ENCODE peak calls at places on chromosomes 13 and 19, in eight cellular contexts. U, W, K, T, R, M, Z and V are unnamed samples.

GRCh38 chr19:46717034-46717715 is at the start of gene PRKD2:
- DNase-seq in U (peak), W (peak), K (peak), T (peak), R (peak), M (peak), Z (no peak), V (peak)

GRCh38 chr13:99103536-99103935 is 97.1 kb upstream of the UBAC2 start:
- DNase-seq in U (no peak), W (no peak), K (no peak), T (no peak), R (no peak), M (no peak), Z (no peak), V (no peak)

GRCh38 chr19:30665449-30665848 is 293.3 kb downstream of the ZNF536 start:
- DNase-seq in U (no peak), W (no peak), K (no peak), T (no peak), R (no peak), M (no peak), Z (no peak), V (no peak)

GRCh38 chr19:40530091-40530901 is 46.4 kb upstream of the SHKBP1 start:
- DNase-seq in U (no peak), W (peak), K (peak), T (peak), R (no peak), M (no peak), Z (no peak), V (peak)

GRCh38 chr19:53977991-53978731 is 13.3 kb upstream of the CACNG6 start:
- DNase-seq in U (peak), W (peak), K (no peak), T (peak), R (no peak), M (peak), Z (no peak), V (peak)

GRCh38 chr19:57302020-57302465 is 18.2 kb upstream of the ZNF543 start:
- DNase-seq in U (peak), W (peak), K (no peak), T (no peak), R (no peak), M (no peak), Z (no peak), V (peak)

GRCh38 chr19:55820037-55820436 is 11.8 kb downstream of the NLRP11 start:
- DNase-seq in U (no peak), W (no peak), K (no peak), T (no peak), R (no peak), M (no peak), Z (no peak), V (no peak)

GRCh38 chr13:81171065-81171647 is 830.2 kb upstream of the SPRY2 start:
- DNase-seq in U (no peak), W (no peak), K (no peak), T (no peak), R (no peak), M (no peak), Z (no peak), V (peak)

GRCh38 chr13:30340367-30341184 is 33.2 kb upstream of the KATNAL1 start:
- DNase-seq in U (peak), W (peak), K (peak), T (peak), R (no peak), M (peak), Z (no peak), V (peak)

GRCh38 chr13:31978021-31978420 is 53.6 kb upstream of the FRY start:
- DNase-seq in U (no peak), W (peak), K (no peak), T (no peak), R (no peak), M (no peak), Z (no peak), V (no peak)

GRCh38 chr13:44051923-44052322 is 172.2 kb downstream of the LACC1 start:
- DNase-seq in U (no peak), W (no peak), K (no peak), T (no peak), R (no peak), M (no peak), Z (no peak), V (no peak)

GRCh38 chr19:55340144-55340783 is 588 bp downstream of the KMT5C start:
- DNase-seq in U (no peak), W (no peak), K (peak), T (no peak), R (peak), M (no peak), Z (no peak), V (peak)

GRCh38 chr19:57830071-57830602 is at the start of gene ZNF587B:
- DNase-seq in U (peak), W (peak), K (peak), T (peak), R (peak), M (peak), Z (no peak), V (peak)

GRCh38 chr13:66965146-66965545 is 265.0 kb downstream of the PCDH9 start:
- DNase-seq in U (no peak), W (no peak), K (no peak), T (no peak), R (no peak), M (no peak), Z (no peak), V (no peak)

GRCh38 chr13:105202384-105202783 is 1333.1 kb downstream of the EFNB2 start:
- DNase-seq in U (peak), W (no peak), K (no peak), T (no peak), R (no peak), M (no peak), Z (no peak), V (no peak)

GRCh38 chr13:32587774-32588165 is 1.5 kb downstream of the PDS5B start:
- DNase-seq in U (no peak), W (no peak), K (no peak), T (no peak), R (no peak), M (no peak), Z (no peak), V (no peak)

GRCh38 chr19:6971366-6971765 is 49.9 kb downstream of the MBD3L2B start:
- DNase-seq in U (no peak), W (no peak), K (no peak), T (no peak), R (no peak), M (no peak), Z (no peak), V (no peak)

GRCh38 chr13:27619093-27619705 is 1.1 kb downstream of the LNX2 start:
- DNase-seq in U (no peak), W (peak), K (no peak), T (no peak), R (no peak), M (no peak), Z (no peak), V (peak)

GRCh38 chr13:113065406-113066141 is 40.0 kb upstream of the F7 start:
- DNase-seq in U (no peak), W (no peak), K (no peak), T (no peak), R (no peak), M (no peak), Z (no peak), V (no peak)

GRCh38 chr19:2426661-2427322 is 594 bp downstream of the TIMM13 start:
- DNase-seq in U (peak), W (peak), K (peak), T (peak), R (peak), M (peak), Z (no peak), V (peak)
- TF ChIP-seq POLR2A in U (no peak), W (no peak), K (no peak), T (no peak), R (no peak), M (no peak), Z (no peak), V (no peak)

GRCh38 chr19:42216653-42217521 is 590 bp downstream of the DEDD2 start:
- DNase-seq in U (peak), W (peak), K (peak), T (peak), R (peak), M (peak), Z (no peak), V (peak)

GRCh38 chr19:42220751-42221097 is 612 bp downstream of the ZNF526 start:
- DNase-seq in U (no peak), W (no peak), K (no peak), T (no peak), R (no peak), M (no peak), Z (no peak), V (no peak)

GRCh38 chr19:42214810-42215209 is 2.7 kb downstream of the DEDD2 start:
- DNase-seq in U (no peak), W (no peak), K (no peak), T (no peak), R (no peak), M (no peak), Z (no peak), V (no peak)

GRCh38 chr19:42219812-42220750 is at the start of gene ZNF526:
- DNase-seq in U (peak), W (peak), K (peak), T (peak), R (peak), M (peak), Z (peak), V (peak)

GRCh38 chr19:42217522-42218442 is at the start of gene DEDD2:
- DNase-seq in U (peak), W (peak), K (peak), T (peak), R (peak), M (peak), Z (peak), V (peak)
- TF ChIP-seq POLR2A in U (peak), W (peak), K (peak), T (peak), R (peak), M (peak), Z (peak), V (peak)

GRCh38 chr13:75760182-75760981 is 124.3 kb downstream of the LMO7 start:
- DNase-seq in U (no peak), W (peak), K (no peak), T (peak), R (no peak), M (no peak), Z (no peak), V (no peak)
- TF ChIP-seq POLR2A in U (no peak), W (peak), K (no peak), T (peak), R (no peak), M (no peak), Z (no peak), V (no peak)

GRCh38 chr19:32881766-32882165 is 12.2 kb upstream of the SLC7A9 start:
- DNase-seq in U (no peak), W (no peak), K (no peak), T (no peak), R (peak), M (peak), Z (no peak), V (no peak)
- TF ChIP-seq POLR2A in U (no peak), W (no peak), K (no peak), T (no peak), R (no peak), M (no peak), Z (no peak), V (no peak)

GRCh38 chr19:45079911-45080469 is 930 bp downstream of the GEMIN7 start:
- DNase-seq in U (no peak), W (no peak), K (no peak), T (no peak), R (no peak), M (no peak), Z (no peak), V (peak)

GRCh38 chr19:45078390-45079062 is 534 bp upstream of the GEMIN7 start:
- DNase-seq in U (no peak), W (no peak), K (no peak), T (no peak), R (no peak), M (no peak), Z (no peak), V (no peak)

GRCh38 chr19:45076851-45077730 is 813 bp upstream of the ZNF296 start:
- DNase-seq in U (no peak), W (no peak), K (no peak), T (no peak), R (no peak), M (no peak), Z (no peak), V (no peak)

GRCh38 chr19:45082170-45082569 is 3.1 kb downstream of the GEMIN7 start:
- DNase-seq in U (no peak), W (no peak), K (no peak), T (no peak), R (no peak), M (no peak), Z (no peak), V (no peak)

DNA sequence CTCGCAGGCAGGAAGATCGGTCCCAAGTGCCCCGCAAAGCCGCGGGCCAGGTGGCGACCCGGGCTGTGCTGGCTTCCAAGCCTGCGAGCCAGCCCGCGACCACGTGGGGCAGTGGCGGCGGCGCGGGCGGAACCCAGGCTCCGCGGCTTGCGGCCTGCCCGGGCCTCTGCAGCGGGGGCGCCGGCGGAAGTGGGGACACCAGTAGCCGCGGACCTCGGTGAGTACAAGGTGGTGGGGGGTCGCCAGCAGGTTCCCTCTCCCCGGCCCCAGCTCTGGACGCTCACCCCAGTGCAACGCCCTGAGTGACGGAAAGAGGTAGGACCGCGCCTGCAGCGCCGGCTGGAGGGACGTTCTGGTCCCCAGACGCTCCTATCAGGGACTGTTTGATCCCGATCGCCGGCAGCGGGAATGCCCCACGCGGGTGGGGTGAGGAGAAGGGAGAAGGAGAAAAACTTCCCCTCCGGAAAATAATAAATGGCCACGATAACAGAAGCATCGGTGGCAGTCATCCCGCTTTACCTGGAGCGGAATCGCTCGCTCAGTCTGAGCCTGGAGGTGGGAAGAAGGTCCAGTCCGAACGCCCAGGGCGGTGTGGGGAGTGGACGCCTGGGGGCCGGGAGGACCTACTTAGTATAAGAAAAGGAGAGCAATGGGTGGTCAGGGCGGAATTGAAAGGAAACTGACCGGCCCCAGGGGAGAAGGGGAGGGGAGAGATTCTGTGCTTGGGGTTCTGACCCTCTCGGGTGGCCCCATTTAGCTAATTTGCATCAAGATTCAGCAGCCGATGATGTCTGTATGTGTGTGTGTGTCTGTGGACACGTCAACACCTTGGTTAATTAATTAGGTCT is at the start of gene GEMIN7:
- DNase-seq in U (peak), W (peak), K (peak), T (peak), R (peak), M (peak), Z (peak), V (peak)
- TF ChIP-seq POLR2A in U (peak), W (no peak), K (peak), T (peak), R (no peak), M (no peak), Z (peak), V (peak)

GRCh38 chr19:45423589-45424190 is at the start of gene ERCC1:
- DNase-seq in U (peak), W (peak), K (peak), T (peak), R (peak), M (no peak), Z (peak), V (peak)
- TF ChIP-seq POLR2A in U (peak), W (no peak), K (peak), T (peak), R (peak), M (no peak), Z (peak), V (peak)

GRCh38 chr19:35331551-35332214 is 2.7 kb downstream of the CD22 start:
- DNase-seq in U (no peak), W (no peak), K (no peak), T (no peak), R (no peak), M (no peak), Z (no peak), V (no peak)

GRCh38 chr19:35332817-35333216 is 3.8 kb downstream of the CD22 start:
- DNase-seq in U (no peak), W (no peak), K (no peak), T (no peak), R (peak), M (no peak), Z (no peak), V (no peak)

GRCh38 chr19:35329323-35329722 is 336 bp downstream of the CD22 start:
- DNase-seq in U (no peak), W (no peak), K (no peak), T (no peak), R (no peak), M (no peak), Z (no peak), V (no peak)

GRCh38 chr19:35328851-35329285 is at the start of gene CD22:
- DNase-seq in U (no peak), W (no peak), K (no peak), T (no peak), R (peak), M (no peak), Z (peak), V (no peak)

GRCh38 chr19:35330475-35330874 is 1.5 kb downstream of the CD22 start:
- DNase-seq in U (no peak), W (no peak), K (no peak), T (no peak), R (peak), M (no peak), Z (peak), V (no peak)
- TF ChIP-seq POLR2A in U (no peak), W (no peak), K (no peak), T (no peak), R (peak), M (no peak), Z (peak), V (no peak)

DNA sequence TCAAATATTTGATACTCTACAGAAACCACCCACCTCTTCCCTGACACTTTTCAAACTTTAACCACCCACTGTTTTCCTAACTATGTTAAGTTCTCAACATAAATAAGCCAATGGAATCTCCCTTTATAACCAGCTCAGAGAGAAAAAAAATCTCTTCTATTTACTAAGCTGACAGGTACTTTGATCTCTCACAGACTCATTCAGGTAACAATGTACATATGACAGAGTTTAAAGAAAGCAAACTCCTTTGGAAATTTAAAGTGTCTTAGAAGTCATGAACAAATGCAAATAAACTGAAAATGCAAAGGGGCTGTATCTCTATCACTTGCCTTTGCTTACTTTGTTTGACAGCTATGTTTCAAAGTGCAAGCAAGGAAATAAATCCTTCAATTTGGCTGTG is 109.3 kb downstream of the KLF12 start:
- DNase-seq in U (no peak), W (no peak), K (no peak), T (no peak), R (no peak), M (no peak), Z (no peak), V (no peak)
- TF ChIP-seq POLR2A in U (no peak), W (no peak), K (no peak), T (no peak), R (no peak), M (no peak), Z (no peak), V (no peak)